ENCODE peak calls at places on chromosomes 1 and 21, in six cellular contexts. M is stomach; Y is CD4-positive, alpha-beta T cell; A is heart left ventricle; I is tibial nerve; U is AG09309. W is an unnamed sample.
A peak's percentile ranks its signal among the peaks of the same experiment; 100 is the strongest.

GRCh38 chr1:9201421-9202239 is 32.9 kb upstream of the H6PD start:
- DNase-seq in M (no peak), Y (no peak), A (no peak), I (no peak), U (no peak), W (no peak)

GRCh38 chr21:31945116-31945515 is 72.3 kb downstream of the HUNK start:
- DNase-seq in M (no peak), Y (no peak), A (no peak), I (no peak), U (no peak), W (no peak)

GRCh38 chr21:31457675-31458074 is 113.6 kb upstream of the TIAM1 start:
- DNase-seq in M (no peak), Y (no peak), A (no peak), I (no peak), U (no peak), W (no peak)

GRCh38 chr1:85372683-85373446 is 92.1 kb downstream of the DDAH1 start:
- DNase-seq in M (no peak), Y (no peak), A (no peak), I (no peak), U (peak; percentile 61), W (no peak)

GRCh38 chr1:9207715-9208114 is 26.9 kb upstream of the H6PD start:
- DNase-seq in M (no peak), Y (no peak), A (no peak), I (no peak), U (no peak), W (no peak)

GRCh38 chr1:3313579-3313955 is 140.9 kb upstream of the ARHGEF16 start:
- DNase-seq in M (peak; percentile 88), Y (no peak), A (peak; percentile 95), I (peak; percentile 86), U (peak; percentile 82), W (no peak)

GRCh38 chr1:160859166-160859565 is 3.5 kb downstream of the CD244 start:
- DNase-seq in M (no peak), Y (no peak), A (no peak), I (no peak), U (no peak), W (no peak)

GRCh38 chr21:27275294-27275927 is 308.5 kb upstream of the ADAMTS5 start:
- DNase-seq in M (no peak), Y (no peak), A (no peak), I (no peak), U (peak; percentile 73), W (no peak)

GRCh38 chr1:31666290-31666963 is 21.8 kb upstream of the PEF1 start:
- DNase-seq in M (peak; percentile 62), Y (no peak), A (no peak), I (peak; percentile 21), U (no peak), W (no peak)

GRCh38 chr1:234725177-234726132 is 115.5 kb upstream of the IRF2BP2 start:
- DNase-seq in M (peak; percentile 68), Y (peak; percentile 36), A (peak; percentile 63), I (peak; percentile 40), U (no peak), W (no peak)

GRCh38 chr1:38009088-38009840 is 3.3 kb upstream of the UTP11 start:
- DNase-seq in M (no peak), Y (no peak), A (no peak), I (no peak), U (peak; percentile 52), W (peak; percentile 67)

GRCh38 chr1:26831546-26832248 is 5.2 kb downstream of the ZDHHC18 start:
- DNase-seq in M (no peak), Y (no peak), A (no peak), I (no peak), U (no peak), W (no peak)

GRCh38 chr1:87555366-87555765 is 226.7 kb downstream of the LMO4 start:
- DNase-seq in M (no peak), Y (no peak), A (no peak), I (no peak), U (no peak), W (no peak)

GRCh38 chr1:205417884-205418283 is 4.0 kb downstream of the LEMD1 start:
- DNase-seq in M (no peak), Y (no peak), A (no peak), I (no peak), U (no peak), W (no peak)

GRCh38 chr1:19033926-19034680 is 77.6 kb upstream of the IFFO2 start:
- DNase-seq in M (no peak), Y (no peak), A (no peak), I (no peak), U (no peak), W (no peak)

GRCh38 chr1:230842801-230843200 is 25.5 kb downstream of the C1orf198 start:
- DNase-seq in M (no peak), Y (no peak), A (peak; percentile 84), I (no peak), U (no peak), W (no peak)

DNA sequence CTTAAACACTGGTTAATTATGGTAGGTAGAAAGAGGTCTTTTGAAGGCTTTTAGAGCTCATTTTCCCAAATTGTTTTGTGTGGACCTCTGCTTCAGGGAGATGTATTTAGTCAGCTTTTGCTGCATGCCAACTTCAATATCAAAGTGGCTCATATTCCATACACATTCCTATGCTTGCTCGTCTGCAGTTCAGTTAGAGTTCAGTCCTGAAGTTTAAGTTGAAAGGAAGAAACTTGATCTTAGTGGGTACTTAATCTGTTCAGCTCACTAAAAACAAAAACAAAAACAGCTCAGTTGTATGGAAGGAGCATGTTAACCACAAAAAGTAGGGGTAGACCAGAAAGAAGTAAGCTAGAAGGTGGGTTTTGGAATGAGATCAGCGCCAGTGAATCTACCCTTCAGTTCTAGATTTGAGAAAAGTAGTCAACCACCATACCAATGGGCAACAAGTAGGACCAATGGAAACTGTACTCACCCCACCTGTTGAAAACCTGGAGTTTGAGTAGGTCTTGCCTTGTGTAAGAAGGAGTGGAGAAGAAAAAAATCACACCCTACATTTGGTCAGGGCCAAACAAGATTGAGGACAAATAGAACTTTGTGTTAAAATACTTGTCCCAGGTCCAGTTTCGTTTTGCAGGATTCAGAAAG is 58.0 kb downstream of the LEPR start:
- DNase-seq in M (no peak), Y (no peak), A (no peak), I (no peak), U (no peak), W (no peak)
- TF ChIP-seq CTCF in M (no peak), Y (no peak), A (no peak), I (no peak), U (no peak), W (no peak)

DNA sequence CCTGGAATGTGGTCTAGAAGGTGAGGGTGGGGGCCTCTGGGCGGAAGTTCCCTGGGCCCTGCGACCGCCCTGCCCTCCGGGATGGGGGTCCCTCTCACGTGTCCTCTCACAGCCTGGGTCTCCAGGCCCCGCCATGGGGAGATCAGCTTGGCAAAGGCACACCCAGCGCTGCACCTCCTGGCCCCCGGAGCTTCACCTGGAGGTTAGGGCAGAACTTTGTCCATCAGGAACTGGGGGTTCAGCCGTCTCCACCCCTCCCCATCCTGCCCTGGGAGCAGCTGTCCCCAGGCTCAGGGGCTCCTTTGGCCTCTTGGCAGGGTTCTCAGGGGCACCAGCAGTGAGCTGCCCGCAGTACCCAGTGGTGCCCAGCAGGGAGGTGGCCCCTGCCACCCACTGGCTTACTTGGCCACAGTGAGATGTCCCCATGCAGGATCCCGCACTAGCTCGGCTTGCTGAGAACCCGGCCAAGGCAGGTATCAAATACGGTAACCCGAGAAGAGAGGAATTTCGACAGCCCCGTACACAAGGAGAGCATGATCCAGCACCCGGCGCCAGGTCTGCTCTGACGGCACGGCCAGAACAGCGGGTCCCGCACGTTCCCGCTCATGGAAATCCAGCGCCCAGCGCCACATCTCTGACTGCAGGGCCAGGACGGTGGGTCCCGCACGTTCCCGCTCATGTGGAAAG is 36.7 kb downstream of the RRP1 start:
- DNase-seq in M (peak; percentile 42), Y (no peak), A (no peak), I (no peak), U (no peak), W (no peak)
- TF ChIP-seq CTCF in M (no peak), Y (no peak), A (no peak), I (no peak), U (peak; percentile 13), W (peak; percentile 42)

DNA sequence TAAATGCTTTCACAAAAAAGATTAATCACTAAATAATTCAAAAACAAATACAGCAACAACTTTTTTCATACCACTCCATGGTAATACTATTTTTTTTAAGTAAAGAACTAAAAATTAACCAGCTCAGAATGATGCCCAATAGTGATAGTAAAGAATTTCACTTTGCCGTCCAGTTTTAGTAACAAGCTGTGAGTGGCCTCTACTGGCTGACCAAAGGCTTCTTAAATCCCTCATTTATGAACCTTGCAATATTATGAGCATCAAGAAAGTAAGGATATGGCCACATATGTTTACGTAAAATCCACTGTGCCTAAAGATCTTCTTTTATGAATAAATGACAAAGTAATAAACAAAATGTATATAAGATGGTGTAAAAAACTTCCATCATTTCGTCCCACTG is 108.6 kb downstream of the GPATCH2 start:
- DNase-seq in M (no peak), Y (no peak), A (no peak), I (no peak), U (no peak), W (no peak)
- TF ChIP-seq CTCF in M (no peak), Y (no peak), A (no peak), I (no peak), U (no peak), W (no peak)

GRCh38 chr1:167502192-167502551 is 16.2 kb downstream of the CD247 start:
- DNase-seq in M (no peak), Y (no peak), A (no peak), I (no peak), U (no peak), W (no peak)
- TF ChIP-seq CTCF in M (no peak), Y (no peak), A (no peak), I (no peak), U (no peak), W (no peak)

DNA sequence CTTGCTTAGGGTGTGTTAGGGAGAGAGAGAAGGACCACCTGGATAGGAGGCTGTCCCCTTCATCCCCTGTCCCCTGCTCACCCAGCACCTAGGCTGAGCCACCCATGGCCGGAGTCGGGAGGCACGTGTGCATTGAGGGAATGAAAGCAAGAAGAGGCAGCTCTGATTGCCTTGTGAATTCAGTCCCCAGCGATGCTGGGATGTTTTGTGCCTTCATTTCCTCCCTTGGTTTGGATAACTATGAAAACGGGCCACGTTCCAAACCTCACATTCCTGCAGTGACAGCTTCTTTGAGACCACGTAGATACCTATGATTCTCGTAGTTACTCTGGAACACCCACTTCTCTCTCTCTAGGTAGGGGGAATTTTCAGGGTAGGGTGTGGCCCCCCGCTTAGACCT is 67.1 kb downstream of the MAN1C1 start:
- DNase-seq in M (no peak), Y (no peak), A (no peak), I (no peak), U (no peak), W (no peak)
- TF ChIP-seq CTCF in M (no peak), Y (no peak), A (no peak), I (no peak), U (no peak), W (no peak)

W was measured in CD14-positive monocyte.